ENCODE peak calls at places on chromosomes 12 and 14, in ten cellular contexts. N is pancreas; M is HepG2; I is mucosa of descending colon; X is ovary; L is effector memory CD4-positive, alpha-beta T cell; O is CD4-positive, alpha-beta memory T cell; B is HAP-1; E is suprapubic skin; A is cardiac muscle cell. W is an unnamed sample. For H3K9me3 and H3K4me1, the result is how much of the 10 kb centered on the place peaks cover.

GRCh38 chr14:54579606-54580005 is 12.7 kb downstream of the SAMD4A start:
- DNase-seq in N (no peak), M (no peak), I (no peak), X (no peak), L (no peak), O (no peak), B (no peak), E (no peak), A (peak), W (no peak)

GRCh38 chr12:47841910-47842309 is 22.2 kb upstream of the HDAC7 start:
- DNase-seq in N (no peak), M (no peak), I (no peak), X (no peak), L (no peak), O (no peak), B (no peak), E (no peak), A (peak), W (no peak)

GRCh38 chr12:31745242-31745641 is 16.4 kb upstream of the AMN1 start:
- DNase-seq in N (no peak), M (no peak), I (no peak), X (no peak), L (no peak), O (no peak), B (no peak), E (no peak), A (no peak), W (no peak)

GRCh38 chr12:124778411-124778810 is 85.3 kb downstream of the SCARB1 start:
- DNase-seq in N (no peak), M (no peak), I (no peak), X (no peak), L (no peak), O (no peak), B (no peak), E (no peak), A (no peak), W (no peak)

GRCh38 chr12:123096159-123096558 is 54.7 kb downstream of the PITPNM2 start:
- DNase-seq in N (no peak), M (no peak), I (no peak), X (no peak), L (no peak), O (no peak), B (no peak), E (no peak), A (no peak), W (no peak)

GRCh38 chr14:75885829-75886228 is 96.0 kb downstream of the TGFB3 start:
- DNase-seq in N (no peak), M (no peak), I (no peak), X (no peak), L (no peak), O (no peak), B (no peak), E (no peak), A (peak), W (no peak)

GRCh38 chr12:130650131-130650530 is 66.0 kb downstream of the RIMBP2 start:
- DNase-seq in N (no peak), M (no peak), I (no peak), X (no peak), L (no peak), O (no peak), B (no peak), E (no peak), A (no peak), W (no peak)

GRCh38 chr12:53051058-53051880 is 1.4 kb downstream of the TNS2 start:
- DNase-seq in N (peak), M (peak), I (peak), X (peak), L (no peak), O (no peak), B (no peak), E (no peak), A (peak), W (peak)

GRCh38 chr12:107092669-107093546 is 441 bp downstream of the CRY1 start:
- DNase-seq in N (peak), M (peak), I (peak), X (peak), L (peak), O (peak), B (peak), E (peak), A (no peak), W (no peak)

GRCh38 chr12:95859947-95860850 is 1.4 kb downstream of the SNRPF start:
- DNase-seq in N (no peak), M (no peak), I (no peak), X (no peak), L (no peak), O (no peak), B (no peak), E (no peak), A (no peak), W (no peak)

GRCh38 chr14:33408291-33408690 is 469.6 kb downstream of the NPAS3 start:
- DNase-seq in N (no peak), M (no peak), I (no peak), X (no peak), L (no peak), O (no peak), B (no peak), E (no peak), A (no peak), W (no peak)

GRCh38 chr12:95318071-95318545 is 100.5 kb downstream of the VEZT start:
- DNase-seq in N (no peak), M (peak), I (no peak), X (no peak), L (no peak), O (no peak), B (no peak), E (no peak), A (peak), W (no peak)

GRCh38 chr14:49945448-49946319 is 52.8 kb downstream of the ARF6 start:
- DNase-seq in N (no peak), M (no peak), I (no peak), X (no peak), L (no peak), O (peak), B (no peak), E (no peak), A (no peak), W (no peak)

GRCh38 chr12:19759229-19759628 is 319.9 kb downstream of the AEBP2 start:
- DNase-seq in N (no peak), M (no peak), I (no peak), X (no peak), L (no peak), O (no peak), B (no peak), E (no peak), A (peak), W (no peak)

GRCh38 chr14:23380197-23381016 is 3.6 kb downstream of the CMTM5 start:
- DNase-seq in N (no peak), M (no peak), I (no peak), X (no peak), L (no peak), O (no peak), B (no peak), E (no peak), A (no peak), W (no peak)

GRCh38 chr12:22215467-22216253 is 118.8 kb downstream of the ST8SIA1 start:
- DNase-seq in N (no peak), M (no peak), I (no peak), X (no peak), L (no peak), O (no peak), B (no peak), E (no peak), A (peak), W (no peak)

GRCh38 chr14:50599700-50600444 is 39.9 kb downstream of the ATL1 start:
- DNase-seq in N (no peak), M (peak), I (no peak), X (no peak), L (no peak), O (peak), B (peak), E (no peak), A (peak), W (no peak)

GRCh38 chr12:53737951-53738833 is 10.9 kb upstream of the CALCOCO1 start:
- DNase-seq in N (no peak), M (no peak), I (no peak), X (no peak), L (peak), O (peak), B (no peak), E (no peak), A (no peak), W (no peak)

GRCh38 chr14:99971087-99971928 is 93.9 kb upstream of the EVL start:
- DNase-seq in N (peak), M (peak), I (peak), X (peak), L (peak), O (peak), B (peak), E (peak), A (peak), W (peak)

GRCh38 chr12:52041695-52042123 is 9.5 kb upstream of the NR4A1 start:
- DNase-seq in N (peak), M (no peak), I (peak), X (peak), L (no peak), O (no peak), B (no peak), E (no peak), A (peak), W (peak)

GRCh38 chr12:22271036-22271435 is 63.5 kb downstream of the ST8SIA1 start:
- DNase-seq in N (no peak), M (no peak), I (no peak), X (no peak), L (no peak), O (no peak), B (no peak), E (no peak), A (peak), W (no peak)

GRCh38 chr14:52044791-52045522 is 23.9 kb downstream of the NID2 start:
- DNase-seq in N (peak), M (no peak), I (no peak), X (no peak), L (no peak), O (no peak), B (no peak), E (no peak), A (peak), W (no peak)

GRCh38 chr12:132356686-132357622 is 27.6 kb upstream of the GALNT9 start:
- DNase-seq in N (no peak), M (no peak), I (peak), X (no peak), L (no peak), O (no peak), B (no peak), E (no peak), A (peak), W (peak)

GRCh38 chr14:99460793-99461192 is 19.9 kb downstream of the SETD3 start:
- DNase-seq in N (no peak), M (no peak), I (no peak), X (no peak), L (no peak), O (no peak), B (no peak), E (no peak), A (no peak), W (no peak)

GRCh38 chr14:70188292-70188607 is 501 bp downstream of the SLC8A3 start:
- DNase-seq in N (no peak), M (no peak), I (no peak), X (no peak), L (no peak), O (no peak), B (no peak), E (no peak), A (peak), W (no peak)

GRCh38 chr12:51371295-51371953 is 19.8 kb downstream of the GALNT6 start:
- DNase-seq in N (peak), M (peak), I (no peak), X (peak), L (no peak), O (no peak), B (peak), E (no peak), A (peak), W (peak)

GRCh38 chr12:58695263-58695662 is 225.0 kb downstream of the LRIG3 start:
- DNase-seq in N (no peak), M (no peak), I (no peak), X (no peak), L (no peak), O (no peak), B (no peak), E (no peak), A (no peak), W (no peak)

GRCh38 chr14:74018704-74019407 is at the start of the genes BBOF1 and ENTPD5:
- DNase-seq in N (peak), M (peak), I (peak), X (peak), L (peak), O (peak), B (peak), E (peak), A (peak), W (peak)

GRCh38 chr12:4157122-4157521 is 116.4 kb upstream of the CCND2 start:
- DNase-seq in N (no peak), M (no peak), I (no peak), X (no peak), L (no peak), O (no peak), B (no peak), E (no peak), A (no peak), W (no peak)

GRCh38 chr12:14059538-14059937 is 78.1 kb upstream of the GRIN2B start:
- DNase-seq in N (no peak), M (no peak), I (no peak), X (no peak), L (no peak), O (no peak), B (no peak), E (no peak), A (no peak), W (no peak)

GRCh38 chr12:55816876-55817351 is 610 bp downstream of the SARNP start:
- DNase-seq in N (no peak), M (no peak), I (no peak), X (no peak), L (no peak), O (peak), B (no peak), E (no peak), A (no peak), W (no peak)

GRCh38 chr14:61025239-61026223 is 44.5 kb downstream of the SLC38A6 start:
- DNase-seq in N (peak), M (peak), I (no peak), X (peak), L (no peak), O (peak), B (peak), E (no peak), A (peak), W (peak)

GRCh38 chr12:87444039-87444438 is 585.2 kb downstream of the C12orf50 start:
- DNase-seq in N (no peak), M (no peak), I (no peak), X (no peak), L (no peak), O (no peak), B (no peak), E (no peak), A (no peak), W (no peak)

GRCh38 chr12:117188121-117188665 is 2.1 kb downstream of the FBXO21 start:
- DNase-seq in N (no peak), M (no peak), I (no peak), X (no peak), L (no peak), O (no peak), B (no peak), E (peak), A (peak), W (no peak)

GRCh38 chr12:108232565-108232964 is 103.5 kb downstream of the WSCD2 start:
- DNase-seq in N (no peak), M (no peak), I (no peak), X (no peak), L (no peak), O (no peak), B (no peak), E (no peak), A (no peak), W (no peak)

GRCh38 chr14:67971627-67972625 is 152.3 kb downstream of the RAD51B start:
- DNase-seq in N (no peak), M (no peak), I (no peak), X (no peak), L (no peak), O (no peak), B (no peak), E (no peak), A (no peak), W (no peak)

GRCh38 chr12:4107436-4107878 is 166.1 kb upstream of the CCND2 start:
- DNase-seq in N (no peak), M (peak), I (no peak), X (no peak), L (peak), O (peak), B (peak), E (no peak), A (peak), W (no peak)

GRCh38 chr12:102543931-102544485 is 63.6 kb upstream of the IGF1 start:
- DNase-seq in N (no peak), M (no peak), I (no peak), X (no peak), L (no peak), O (no peak), B (no peak), E (no peak), A (no peak), W (no peak)

GRCh38 chr12:102551186-102551585 is 70.8 kb upstream of the IGF1 start:
- DNase-seq in N (no peak), M (no peak), I (no peak), X (no peak), L (no peak), O (no peak), B (no peak), E (no peak), A (no peak), W (no peak)

GRCh38 chr12:102549691-102550090 is 69.3 kb upstream of the IGF1 start:
- DNase-seq in N (no peak), M (no peak), I (no peak), X (no peak), L (no peak), O (no peak), B (no peak), E (no peak), A (no peak), W (no peak)

GRCh38 chr12:102543494-102543893 is 63.1 kb upstream of the IGF1 start:
- DNase-seq in N (no peak), M (no peak), I (no peak), X (no peak), L (no peak), O (no peak), B (no peak), E (no peak), A (no peak), W (no peak)

DNA sequence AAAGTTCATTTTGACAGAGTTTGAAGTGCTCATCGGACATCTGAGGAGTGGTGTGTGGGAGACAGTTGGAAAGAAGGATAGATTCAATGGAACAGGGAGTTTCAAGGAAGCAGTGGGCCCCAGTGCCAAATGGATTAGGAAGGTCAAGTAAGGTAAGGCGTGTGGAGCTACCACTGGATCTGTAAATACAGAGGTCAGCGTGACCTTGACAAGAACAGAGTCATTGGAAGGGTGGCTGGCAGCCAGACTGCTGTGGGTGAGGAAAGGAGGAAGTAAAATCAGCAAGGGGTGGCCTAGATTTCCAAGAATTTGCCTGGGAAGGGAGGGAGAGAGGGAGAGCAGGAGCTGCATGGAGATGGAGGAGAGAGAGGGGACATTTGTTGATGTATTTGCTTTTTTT is 68.2 kb upstream of the IGF1 start:
- DNase-seq in N (peak), M (no peak), I (no peak), X (peak), L (no peak), O (no peak), B (no peak), E (no peak), A (peak), W (peak)
- H3K9me3 ChIP-seq in N (under half), M (under half), I (under half), X (under half), L (under half), O (under half), B (under half), E (under half), A (under half), W (under half)

GRCh38 chr12:104482748-104483147 is 26.0 kb downstream of the CHST11 start:
- DNase-seq in N (peak), M (no peak), I (no peak), X (no peak), L (no peak), O (no peak), B (no peak), E (no peak), A (no peak), W (no peak)

GRCh38 chr12:104486416-104486815 is 29.7 kb downstream of the CHST11 start:
- DNase-seq in N (no peak), M (no peak), I (no peak), X (no peak), L (no peak), O (no peak), B (no peak), E (no peak), A (no peak), W (no peak)

GRCh38 chr12:104488383-104488782 is 31.6 kb downstream of the CHST11 start:
- DNase-seq in N (no peak), M (no peak), I (no peak), X (no peak), L (no peak), O (no peak), B (no peak), E (no peak), A (no peak), W (no peak)

GRCh38 chr12:104486943-104487819 is 30.4 kb downstream of the CHST11 start:
- DNase-seq in N (no peak), M (no peak), I (no peak), X (no peak), L (no peak), O (no peak), B (no peak), E (no peak), A (no peak), W (no peak)

DNA sequence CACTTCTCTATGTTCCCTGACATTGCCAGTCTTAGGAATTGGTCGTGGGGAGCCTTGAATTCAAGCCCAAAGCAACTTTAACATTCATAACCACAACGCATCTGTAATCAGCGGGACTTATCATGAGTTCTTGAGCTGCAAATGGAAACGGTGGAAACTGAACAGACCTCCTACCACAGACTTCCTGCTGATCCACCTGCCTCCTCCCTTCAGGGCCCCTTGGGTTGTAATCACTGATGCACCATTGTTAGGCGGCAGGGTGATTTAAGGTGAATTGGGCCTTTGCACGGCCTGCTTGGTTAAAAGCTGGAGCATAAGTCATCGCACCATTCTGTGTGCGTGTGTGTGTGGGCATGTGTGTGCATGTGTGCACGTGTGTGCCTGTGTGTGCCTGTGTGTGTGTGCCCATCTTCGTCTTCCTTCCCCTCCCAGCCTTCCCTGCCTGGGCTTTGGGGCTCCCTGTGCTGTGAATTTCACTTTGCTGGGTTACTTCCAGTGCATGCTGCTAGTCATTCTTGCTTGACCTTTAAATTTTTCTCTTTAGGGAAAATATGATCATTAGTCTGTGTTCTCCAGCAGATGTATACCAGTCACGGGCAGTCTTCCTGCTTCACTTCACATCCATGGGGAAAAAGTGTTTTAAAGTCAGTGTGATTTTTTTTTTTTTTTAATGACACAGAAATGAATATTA is 29.0 kb downstream of the CHST11 start:
- DNase-seq in N (no peak), M (no peak), I (no peak), X (no peak), L (peak), O (peak), B (no peak), E (no peak), A (no peak), W (no peak)
- H3K4me1 ChIP-seq in N (under half), M (under half), I (under half), X (under half), L (half or more), O (half or more), B (under half), E (under half), A (under half), W (under half)

DNA sequence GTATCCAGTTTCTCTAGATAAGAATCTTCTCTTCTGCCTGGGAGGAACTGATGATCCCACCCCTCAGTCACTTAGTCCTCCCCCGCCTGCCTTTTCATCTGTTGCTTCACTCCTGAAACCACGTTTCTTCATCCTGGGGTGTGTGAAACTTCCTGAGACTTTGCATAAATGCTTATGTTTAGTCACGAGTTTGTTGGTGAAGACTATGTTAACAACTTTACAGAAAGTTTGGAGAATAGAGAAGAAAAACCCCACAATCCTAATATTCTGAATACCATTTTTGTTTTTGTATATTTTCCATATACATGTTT is 33.2 kb downstream of the MARK3 start:
- DNase-seq in N (no peak), M (no peak), I (no peak), X (no peak), L (no peak), O (no peak), B (no peak), E (no peak), A (peak), W (no peak)
- H3K4me3 ChIP-seq in N (no peak), M (no peak), I (no peak), X (no peak), L (no peak), O (no peak), B (no peak), E (no peak), A (no peak), W (no peak)

DNA sequence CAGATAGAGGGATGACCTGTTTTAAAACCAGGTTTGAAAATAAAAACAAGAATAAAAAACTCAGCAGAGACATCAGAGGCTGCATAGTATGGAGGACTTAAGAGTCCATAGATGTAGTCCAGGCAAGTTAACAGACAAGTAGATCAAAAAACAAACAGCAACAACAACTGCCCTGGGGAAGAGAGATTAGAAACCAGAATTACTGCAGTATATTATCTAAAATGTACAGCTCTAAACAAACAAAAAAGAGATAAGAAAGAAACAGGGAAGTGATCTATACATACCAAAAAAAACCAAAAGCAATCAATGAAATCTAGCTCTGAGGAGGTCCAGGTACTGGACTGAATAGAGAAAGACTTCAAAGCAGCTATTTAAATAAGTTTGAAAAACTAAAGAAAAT is 48.8 kb downstream of the ACSM4 start:
- DNase-seq in N (no peak), M (no peak), I (no peak), X (no peak), L (no peak), O (no peak), B (no peak), E (no peak), A (no peak), W (no peak)
- H3K9me3 ChIP-seq in N (under half), M (under half), I (under half), X (under half), L (under half), O (under half), B (under half), E (under half), A (under half), W (under half)

W was measured in aorta.